ENCODE peak calls at places on chromosomes 5 and 9, in five cellular contexts. V is astrocyte, H is ovary, X is HL-60, K is neural progenitor cell. G is an unnamed sample.

GRCh38 chr5:78060421-78060820 is 234.1 kb downstream of the AP3B1 start:
- DNase-seq in X (no peak), H (no peak), V (peak; percentile 41), K (no peak), G (no peak)

GRCh38 chr9:121774715-121775613 is 123.5 kb downstream of the DAB2IP start:
- DNase-seq in H (no peak), K (no peak), V (no peak), X (no peak), G (no peak)

GRCh38 chr5:59062986-59063683 is 480.3 kb downstream of the RAB3C start:
- DNase-seq in V (peak; percentile 83), X (no peak), H (no peak), K (no peak), G (no peak)

GRCh38 chr9:18314321-18314720 is 159.6 kb upstream of the ADAMTSL1 start:
- DNase-seq in X (no peak), V (peak; percentile 58), H (no peak), K (no peak), G (no peak)

GRCh38 chr9:135533093-135533492 is 11.9 kb downstream of the LCN1 start:
- DNase-seq in K (no peak), X (no peak), V (no peak), H (no peak), G (peak; percentile 19)

GRCh38 chr9:2302606-2303005 is 287.5 kb downstream of the SMARCA2 start:
- DNase-seq in X (no peak), V (no peak), K (no peak), H (no peak), G (no peak)

GRCh38 chr5:43033845-43034590 is 6.1 kb downstream of the ANXA2R start:
- DNase-seq in K (peak; percentile 24), X (no peak), H (no peak), V (peak; percentile 37), G (peak; percentile 22)

GRCh38 chr5:133696782-133697507 is 84.6 kb upstream of the FSTL4 start:
- DNase-seq in K (no peak), X (no peak), H (no peak), V (no peak), G (no peak)

GRCh38 chr9:78133751-78134150 is 102.1 kb upstream of the CEP78 start:
- DNase-seq in X (no peak), H (no peak), V (no peak), K (no peak), G (no peak)

GRCh38 chr5:132268698-132269551 is 11.4 kb downstream of the PDLIM4 start:
- DNase-seq in V (peak; percentile 48), H (no peak), X (no peak), K (peak; percentile 39), G (peak; percentile 55)

DNA sequence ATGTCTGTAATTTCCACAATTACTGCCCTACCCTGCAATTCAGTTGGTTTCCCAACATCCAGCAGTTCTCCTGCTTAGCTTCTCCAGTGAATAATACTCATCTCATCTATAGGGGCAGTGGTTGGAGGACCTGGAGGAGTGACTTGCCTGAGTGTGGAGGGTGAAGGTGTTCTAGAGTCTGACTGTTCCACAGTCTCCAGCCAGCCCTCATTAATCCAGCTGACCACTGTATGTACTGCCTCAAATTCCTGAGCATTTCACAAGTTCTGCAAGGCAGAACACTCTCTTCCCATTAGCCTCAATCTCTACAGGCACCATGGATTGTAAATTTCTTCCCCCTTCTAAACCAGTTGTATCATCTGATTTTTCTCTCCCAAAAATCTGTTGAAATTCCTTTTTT is 147.4 kb upstream of the NFIL3 start:
- DNase-seq in K (no peak), X (no peak), V (peak; percentile 33), H (no peak), G (no peak)
- H3K4me3 ChIP-seq in K (no peak overlapping the region), X (no peak overlapping the region), V (no peak overlapping the region), H (no peak overlapping the region), G (no peak overlapping the region)

GRCh38 chr5:135186662-135187522 is 152.9 kb upstream of the PITX1 start:
- DNase-seq in H (no peak), V (no peak), X (no peak), K (peak; percentile 21), G (no peak)

GRCh38 chr5:135185461-135186075 is 151.5 kb upstream of the PITX1 start:
- DNase-seq in K (no peak), H (no peak), X (peak; percentile 6), V (peak; percentile 75), G (no peak)

GRCh38 chr5:135189024-135189423 is 155.0 kb upstream of the PITX1 start:
- DNase-seq in X (no peak), V (no peak), H (no peak), K (no peak), G (no peak)

GRCh38 chr5:135190345-135191083 is 156.5 kb upstream of the PITX1 start:
- DNase-seq in X (no peak), H (no peak), K (peak; percentile 37), V (no peak), G (peak; percentile 54)

DNA sequence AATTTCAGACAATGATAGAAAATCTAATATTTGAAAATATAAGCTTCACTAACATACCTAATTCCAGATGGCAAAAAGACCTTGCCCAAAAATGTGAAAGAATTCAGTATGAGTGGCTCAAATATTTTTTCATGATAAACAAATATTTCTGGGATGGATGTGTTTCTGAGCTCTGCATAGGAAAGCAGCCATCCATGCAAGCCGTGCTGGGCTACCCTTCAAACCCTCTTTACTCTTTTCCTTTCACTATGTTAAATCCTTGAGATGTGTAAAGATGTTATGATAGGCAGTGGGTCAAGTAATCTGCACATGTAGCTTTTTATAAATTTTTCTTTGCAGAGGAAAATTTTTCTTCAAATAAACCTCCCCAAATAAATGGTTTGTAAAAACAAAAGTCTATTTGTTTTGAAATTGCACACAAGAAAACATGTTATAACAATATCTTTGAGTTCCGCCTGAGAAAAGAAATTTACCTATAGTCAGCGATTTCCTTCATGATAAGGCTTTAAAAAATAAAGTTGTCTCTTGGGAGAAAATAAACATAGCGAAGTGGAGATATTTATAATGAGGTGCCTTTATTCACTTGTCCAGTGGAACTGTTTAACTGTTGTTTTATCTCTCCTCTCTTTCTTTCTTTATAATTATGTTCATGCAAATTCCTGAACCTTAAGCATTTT is 154.3 kb upstream of the PITX1 start:
- DNase-seq in H (no peak), V (no peak), K (no peak), X (no peak), G (no peak)
- H3K27me3 ChIP-seq in H (no peaks in the 10 kb centered on the region), V (peaks cover 10% of the 10 kb centered on the region), K (peaks cover 66% of the 10 kb centered on the region), X (no peaks in the 10 kb centered on the region), G (peaks cover 11% of the 10 kb centered on the region)

GRCh38 chr5:34738381-34738780 is 82.3 kb downstream of the RAI14 start:
- DNase-seq in K (no peak), V (peak; percentile 45), X (no peak), H (no peak), G (no peak)

GRCh38 chr5:34740306-34740891 is 84.3 kb downstream of the RAI14 start:
- DNase-seq in H (peak; percentile 59), X (no peak), V (no peak), K (no peak), G (no peak)

GRCh38 chr5:34734321-34734720 is 78.2 kb downstream of the RAI14 start:
- DNase-seq in K (no peak), H (no peak), X (no peak), V (peak; percentile 45), G (no peak)

GRCh38 chr5:34735436-34736426 is 79.6 kb downstream of the RAI14 start:
- DNase-seq in V (peak; percentile 86), X (no peak), K (no peak), H (no peak), G (no peak)

GRCh38 chr5:34736445-34737119 is 80.5 kb downstream of the RAI14 start:
- DNase-seq in V (peak; percentile 34), X (no peak), H (no peak), K (no peak), G (peak; percentile 29)
- H3K4me3 ChIP-seq in V (no peak overlapping the region), X (no peak overlapping the region), H (no peak overlapping the region), K (no peak overlapping the region), G (no peak overlapping the region)

DNA sequence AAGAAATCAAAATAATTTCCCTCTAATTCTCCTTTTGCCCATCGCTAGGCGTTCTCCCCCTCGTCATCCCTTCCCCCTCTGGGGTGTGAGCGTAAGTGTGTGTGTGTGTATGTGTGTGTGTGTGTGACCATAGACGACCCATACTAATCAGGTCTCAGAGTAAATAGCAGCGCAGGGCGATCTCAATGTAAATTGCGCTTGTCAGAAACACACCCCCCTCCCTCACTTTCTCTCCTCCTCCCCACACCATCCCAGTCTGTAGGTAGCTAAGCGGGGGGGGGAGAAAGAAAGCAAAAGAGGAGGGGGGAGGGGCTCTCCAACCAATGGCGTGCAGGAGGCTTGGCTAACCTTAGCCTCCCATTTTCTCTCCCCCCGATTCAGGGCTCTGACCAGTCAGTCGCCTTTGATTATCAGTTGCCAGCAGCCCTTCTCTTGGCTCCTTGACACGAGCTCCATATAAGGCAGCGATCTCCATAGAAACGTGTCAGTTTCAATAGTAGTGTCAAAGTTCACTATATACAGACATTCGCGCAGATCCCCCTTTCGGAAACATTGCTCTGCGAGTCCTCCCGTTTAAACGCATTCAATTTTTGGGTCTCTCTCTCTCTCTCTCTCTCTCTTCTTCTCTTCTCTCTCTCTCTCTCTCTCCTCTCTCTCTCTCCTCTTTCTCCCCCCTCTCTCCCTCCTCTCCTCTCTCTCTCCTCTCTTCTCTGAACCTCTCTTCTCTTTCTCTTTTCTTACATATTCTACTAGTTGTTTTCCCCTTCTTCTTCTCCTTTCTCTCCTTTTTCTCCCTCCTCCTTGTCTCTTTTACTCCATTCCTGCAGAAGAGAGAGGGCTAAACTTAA is at the start of gene NR2F1:
- DNase-seq in K (peak; percentile 95), H (peak; percentile 90), V (peak; percentile 100), X (no peak), G (peak; percentile 76)
- H3K27me3 ChIP-seq in K (peaks cover 85% of the 10 kb centered on the region), H (no peaks in the 10 kb centered on the region), V (no peaks in the 10 kb centered on the region), X (peaks cover 12% of the 10 kb centered on the region), G (peaks cover 89% of the 10 kb centered on the region)

GRCh38 chr9:123982535-123982934 is 29.0 kb upstream of the LHX2 start:
- DNase-seq in V (no peak), H (no peak), K (no peak), X (no peak), G (no peak)
- H3K4me3 ChIP-seq in V (no peak overlapping the region), H (no peak overlapping the region), K (no peak overlapping the region), X (no peak overlapping the region), G (no peak overlapping the region)

DNA sequence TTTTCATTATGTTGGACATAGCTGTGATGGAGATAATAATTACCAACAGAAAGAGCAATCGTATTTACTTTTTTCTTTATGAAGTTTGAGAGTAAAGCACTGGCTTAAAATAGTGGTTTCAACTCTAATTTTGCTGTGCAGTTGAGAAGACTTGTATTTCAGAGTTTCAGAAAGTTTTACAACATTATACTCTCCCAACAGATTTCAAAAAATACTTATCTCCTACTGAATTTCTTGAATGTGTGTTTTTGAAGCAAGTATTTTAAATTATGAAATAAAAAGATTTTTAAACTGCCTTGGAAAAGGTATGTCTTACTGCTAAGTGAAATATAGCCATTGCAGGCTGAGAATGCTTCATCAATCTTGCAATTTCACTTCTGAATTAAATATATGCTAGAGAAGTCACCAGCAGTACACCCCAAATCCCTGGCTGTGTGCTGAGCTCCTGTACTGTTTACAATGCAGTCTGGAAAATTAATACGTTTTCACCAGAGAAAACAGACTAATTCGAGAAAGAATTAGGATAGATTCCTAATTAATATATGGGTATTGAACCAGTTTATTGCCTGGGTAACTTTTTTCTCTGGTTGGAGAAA is 3.0 kb downstream of the PRDM6 start:
- DNase-seq in V (no peak), H (no peak), X (no peak), K (peak; percentile 26), G (no peak)
- H3K27me3 ChIP-seq in V (peaks cover 92% of the 10 kb centered on the region), H (no peaks in the 10 kb centered on the region), X (peaks cover 13% of the 10 kb centered on the region), K (peaks cover 100% of the 10 kb centered on the region), G (peaks cover 99% of the 10 kb centered on the region)